ENCODE peak calls at places on chromosomes 13 and 19, in four cellular contexts. One of them, this sample, is unnamed.

GRCh38 chr13:74074723-74075122 is 59.5 kb downstream of the KLF12 start:
- DNase-seq in activated naive CD4-positive, alpha-beta T cell treated with anti-CD3 and anti-CD28 coated beads, Interleukin-2, amount 10 ng/mL, durations not matched to agents 7 days and 5 days: no peak
- DNase-seq in C1 segment of cervical spinal cord: no peak
- DNase-seq in AG04450: no peak
- DNase-seq in this sample: no peak

GRCh38 chr19:51101171-51101865 is 6.9 kb downstream of the CTU1 start:
- DNase-seq in activated naive CD4-positive, alpha-beta T cell treated with anti-CD3 and anti-CD28 coated beads, Interleukin-2, amount 10 ng/mL, durations not matched to agents 7 days and 5 days: no peak
- DNase-seq in AG04450: no peak
- DNase-seq in C1 segment of cervical spinal cord: no peak
- DNase-seq in this sample: no peak

GRCh38 chr19:15623711-15624318 is 8.8 kb downstream of the CYP4F8 start:
- DNase-seq in AG04450: no peak
- DNase-seq in C1 segment of cervical spinal cord: no peak
- DNase-seq in activated naive CD4-positive, alpha-beta T cell treated with anti-CD3 and anti-CD28 coated beads, Interleukin-2, amount 10 ng/mL, durations not matched to agents 7 days and 5 days: peak; percentile 45
- DNase-seq in this sample: no peak

GRCh38 chr13:112722433-112723250 is 32.8 kb downstream of the ATP11A start:
- DNase-seq in C1 segment of cervical spinal cord: no peak
- DNase-seq in activated naive CD4-positive, alpha-beta T cell treated with anti-CD3 and anti-CD28 coated beads, Interleukin-2, amount 10 ng/mL, durations not matched to agents 7 days and 5 days: no peak
- DNase-seq in AG04450: peak; percentile 90
- DNase-seq in this sample: peak; percentile 64

GRCh38 chr13:42333613-42334328 is 61.8 kb downstream of the AKAP11 start:
- DNase-seq in activated naive CD4-positive, alpha-beta T cell treated with anti-CD3 and anti-CD28 coated beads, Interleukin-2, amount 10 ng/mL, durations not matched to agents 7 days and 5 days: no peak
- DNase-seq in AG04450: no peak
- DNase-seq in C1 segment of cervical spinal cord: no peak
- DNase-seq in this sample: peak; percentile 67

GRCh38 chr19:2186071-2186846 is 22.5 kb downstream of the DOT1L start:
- DNase-seq in AG04450: peak; percentile 91
- DNase-seq in activated naive CD4-positive, alpha-beta T cell treated with anti-CD3 and anti-CD28 coated beads, Interleukin-2, amount 10 ng/mL, durations not matched to agents 7 days and 5 days: no peak
- DNase-seq in C1 segment of cervical spinal cord: no peak
- DNase-seq in this sample: peak; percentile 89

GRCh38 chr13:64078025-64078424 is 2662.4 kb upstream of the PCDH20 start:
- DNase-seq in AG04450: no peak
- DNase-seq in C1 segment of cervical spinal cord: no peak
- DNase-seq in activated naive CD4-positive, alpha-beta T cell treated with anti-CD3 and anti-CD28 coated beads, Interleukin-2, amount 10 ng/mL, durations not matched to agents 7 days and 5 days: no peak
- DNase-seq in this sample: no peak

GRCh38 chr13:24271611-24272451 is 37.5 kb upstream of the C1QTNF9 start:
- DNase-seq in C1 segment of cervical spinal cord: peak; percentile 81
- DNase-seq in AG04450: peak; percentile 45
- DNase-seq in activated naive CD4-positive, alpha-beta T cell treated with anti-CD3 and anti-CD28 coated beads, Interleukin-2, amount 10 ng/mL, durations not matched to agents 7 days and 5 days: peak; percentile 78
- DNase-seq in this sample: peak; percentile 84

GRCh38 chr19:13079542-13079986 is 23.1 kb downstream of the LYL1 start:
- DNase-seq in activated naive CD4-positive, alpha-beta T cell treated with anti-CD3 and anti-CD28 coated beads, Interleukin-2, amount 10 ng/mL, durations not matched to agents 7 days and 5 days: no peak
- DNase-seq in C1 segment of cervical spinal cord: no peak
- DNase-seq in AG04450: no peak
- DNase-seq in this sample: peak; percentile 76

GRCh38 chr19:17680235-17680722 is 7.9 kb downstream of the UNC13A start:
- DNase-seq in AG04450: no peak
- DNase-seq in activated naive CD4-positive, alpha-beta T cell treated with anti-CD3 and anti-CD28 coated beads, Interleukin-2, amount 10 ng/mL, durations not matched to agents 7 days and 5 days: peak; percentile 68
- DNase-seq in C1 segment of cervical spinal cord: no peak
- DNase-seq in this sample: peak; percentile 26

This sample was measured in astrocyte of the spinal cord.